ENCODE peak calls at places on chromosomes 2 and 18, in five cellular contexts. One of them, this sample, is unnamed.

GRCh38 chr2:39519886-39520285 is 82.8 kb upstream of the MAP4K3 start:
- DNase-seq in HuH-7.5: no peak
- DNase-seq in NAMALWA: no peak
- DNase-seq in kidney tubule cell: no peak
- DNase-seq in activated CD8-positive, alpha-beta memory T cell treated with anti-CD3 and anti-CD28 coated beads for 48 hours: no peak
- DNase-seq in this sample: no peak

GRCh38 chr18:78908462-78908861 is 71.2 kb upstream of the SALL3 start:
- DNase-seq in kidney tubule cell: no peak
- DNase-seq in NAMALWA: no peak
- DNase-seq in activated CD8-positive, alpha-beta memory T cell treated with anti-CD3 and anti-CD28 coated beads for 48 hours: no peak
- DNase-seq in HuH-7.5: no peak
- DNase-seq in this sample: no peak

GRCh38 chr2:105239924-105240323 is 1.6 kb upstream of the GPR45 start:
- DNase-seq in NAMALWA: no peak
- DNase-seq in activated CD8-positive, alpha-beta memory T cell treated with anti-CD3 and anti-CD28 coated beads for 48 hours: no peak
- DNase-seq in kidney tubule cell: peak
- DNase-seq in HuH-7.5: no peak
- DNase-seq in this sample: no peak

GRCh38 chr2:43086451-43087221 is 139.8 kb downstream of the ZFP36L2 start:
- DNase-seq in activated CD8-positive, alpha-beta memory T cell treated with anti-CD3 and anti-CD28 coated beads for 48 hours: no peak
- DNase-seq in NAMALWA: no peak
- DNase-seq in kidney tubule cell: peak
- DNase-seq in HuH-7.5: no peak
- DNase-seq in this sample: no peak

GRCh38 chr2:85547089-85547858 is 8.3 kb downstream of the MAT2A start:
- DNase-seq in NAMALWA: peak
- DNase-seq in HuH-7.5: no peak
- DNase-seq in activated CD8-positive, alpha-beta memory T cell treated with anti-CD3 and anti-CD28 coated beads for 48 hours: no peak
- DNase-seq in kidney tubule cell: no peak
- DNase-seq in this sample: no peak

GRCh38 chr2:149122521-149122920 is 84.0 kb downstream of the LYPD6B start:
- DNase-seq in kidney tubule cell: no peak
- DNase-seq in HuH-7.5: no peak
- DNase-seq in NAMALWA: no peak
- DNase-seq in activated CD8-positive, alpha-beta memory T cell treated with anti-CD3 and anti-CD28 coated beads for 48 hours: no peak
- DNase-seq in this sample: no peak

GRCh38 chr2:112073875-112074274 is 18.8 kb downstream of the TMEM87B start:
- DNase-seq in activated CD8-positive, alpha-beta memory T cell treated with anti-CD3 and anti-CD28 coated beads for 48 hours: no peak
- DNase-seq in NAMALWA: no peak
- DNase-seq in HuH-7.5: no peak
- DNase-seq in kidney tubule cell: no peak
- DNase-seq in this sample: no peak

GRCh38 chr18:6589979-6590725 is 139.4 kb upstream of the ARHGAP28 start:
- DNase-seq in NAMALWA: no peak
- DNase-seq in activated CD8-positive, alpha-beta memory T cell treated with anti-CD3 and anti-CD28 coated beads for 48 hours: no peak
- DNase-seq in HuH-7.5: no peak
- DNase-seq in kidney tubule cell: no peak
- DNase-seq in this sample: no peak

GRCh38 chr18:8661754-8662573 is 43.4 kb upstream of the MTCL1 start:
- DNase-seq in kidney tubule cell: peak
- DNase-seq in NAMALWA: peak
- DNase-seq in HuH-7.5: no peak
- DNase-seq in activated CD8-positive, alpha-beta memory T cell treated with anti-CD3 and anti-CD28 coated beads for 48 hours: no peak
- DNase-seq in this sample: no peak

GRCh38 chr2:46481541-46482193 is 2.3 kb downstream of the TMEM247 start:
- DNase-seq in kidney tubule cell: peak
- DNase-seq in NAMALWA: no peak
- DNase-seq in activated CD8-positive, alpha-beta memory T cell treated with anti-CD3 and anti-CD28 coated beads for 48 hours: no peak
- DNase-seq in HuH-7.5: no peak
- DNase-seq in this sample: no peak

GRCh38 chr2:112077814-112078213 is 22.7 kb downstream of the TMEM87B start:
- DNase-seq in HuH-7.5: no peak
- DNase-seq in kidney tubule cell: no peak
- DNase-seq in activated CD8-positive, alpha-beta memory T cell treated with anti-CD3 and anti-CD28 coated beads for 48 hours: no peak
- DNase-seq in NAMALWA: no peak
- DNase-seq in this sample: peak

GRCh38 chr18:61096231-61096630 is 237.0 kb upstream of the CDH20 start:
- DNase-seq in kidney tubule cell: peak
- DNase-seq in activated CD8-positive, alpha-beta memory T cell treated with anti-CD3 and anti-CD28 coated beads for 48 hours: no peak
- DNase-seq in HuH-7.5: no peak
- DNase-seq in NAMALWA: no peak
- DNase-seq in this sample: no peak

GRCh38 chr2:100238471-100238870 is 83.8 kb downstream of the LONRF2 start:
- DNase-seq in HuH-7.5: no peak
- DNase-seq in activated CD8-positive, alpha-beta memory T cell treated with anti-CD3 and anti-CD28 coated beads for 48 hours: no peak
- DNase-seq in NAMALWA: no peak
- DNase-seq in kidney tubule cell: no peak
- DNase-seq in this sample: no peak

GRCh38 chr2:11203480-11203879 is 48.2 kb downstream of the SLC66A3 start:
- DNase-seq in HuH-7.5: no peak
- DNase-seq in activated CD8-positive, alpha-beta memory T cell treated with anti-CD3 and anti-CD28 coated beads for 48 hours: no peak
- DNase-seq in kidney tubule cell: peak
- DNase-seq in NAMALWA: no peak
- DNase-seq in this sample: peak

GRCh38 chr2:201959626-201960025 is 74.0 kb upstream of the FZD7 start:
- DNase-seq in activated CD8-positive, alpha-beta memory T cell treated with anti-CD3 and anti-CD28 coated beads for 48 hours: no peak
- DNase-seq in HuH-7.5: no peak
- DNase-seq in NAMALWA: no peak
- DNase-seq in kidney tubule cell: no peak
- DNase-seq in this sample: no peak

GRCh38 chr2:187310696-187311095 is 137.4 kb downstream of the CALCRL start:
- DNase-seq in NAMALWA: no peak
- DNase-seq in kidney tubule cell: peak
- DNase-seq in activated CD8-positive, alpha-beta memory T cell treated with anti-CD3 and anti-CD28 coated beads for 48 hours: no peak
- DNase-seq in HuH-7.5: no peak
- DNase-seq in this sample: no peak

GRCh38 chr18:38847326-38847725 is 1281.7 kb upstream of the CELF4 start:
- DNase-seq in HuH-7.5: no peak
- DNase-seq in kidney tubule cell: no peak
- DNase-seq in activated CD8-positive, alpha-beta memory T cell treated with anti-CD3 and anti-CD28 coated beads for 48 hours: no peak
- DNase-seq in NAMALWA: no peak
- DNase-seq in this sample: no peak

GRCh38 chr2:74526649-74527230 is 709 bp upstream of the DQX1 start:
- DNase-seq in activated CD8-positive, alpha-beta memory T cell treated with anti-CD3 and anti-CD28 coated beads for 48 hours: no peak
- DNase-seq in NAMALWA: no peak
- DNase-seq in kidney tubule cell: no peak
- DNase-seq in HuH-7.5: no peak
- DNase-seq in this sample: no peak

GRCh38 chr2:70527447-70528080 is 26.1 kb downstream of the TGFA start:
- DNase-seq in kidney tubule cell: peak
- DNase-seq in NAMALWA: no peak
- DNase-seq in activated CD8-positive, alpha-beta memory T cell treated with anti-CD3 and anti-CD28 coated beads for 48 hours: no peak
- DNase-seq in HuH-7.5: no peak
- DNase-seq in this sample: no peak

GRCh38 chr18:49934457-49934856 is 121.1 kb upstream of the ACAA2 start:
- DNase-seq in HuH-7.5: no peak
- DNase-seq in kidney tubule cell: peak
- DNase-seq in NAMALWA: no peak
- DNase-seq in activated CD8-positive, alpha-beta memory T cell treated with anti-CD3 and anti-CD28 coated beads for 48 hours: no peak
- DNase-seq in this sample: no peak

GRCh38 chr2:147845608-147846002 is 776 bp downstream of the ACVR2A start:
- DNase-seq in kidney tubule cell: peak
- DNase-seq in activated CD8-positive, alpha-beta memory T cell treated with anti-CD3 and anti-CD28 coated beads for 48 hours: no peak
- DNase-seq in NAMALWA: no peak
- DNase-seq in HuH-7.5: no peak
- DNase-seq in this sample: no peak

GRCh38 chr2:54122939-54123338 is 7.5 kb downstream of the ACYP2 start:
- DNase-seq in HuH-7.5: no peak
- DNase-seq in activated CD8-positive, alpha-beta memory T cell treated with anti-CD3 and anti-CD28 coated beads for 48 hours: no peak
- DNase-seq in NAMALWA: no peak
- DNase-seq in kidney tubule cell: peak
- DNase-seq in this sample: no peak

GRCh38 chr2:111190816-111191540 is 70.3 kb downstream of the BCL2L11 start:
- DNase-seq in NAMALWA: no peak
- DNase-seq in kidney tubule cell: no peak
- DNase-seq in activated CD8-positive, alpha-beta memory T cell treated with anti-CD3 and anti-CD28 coated beads for 48 hours: no peak
- DNase-seq in HuH-7.5: no peak
- DNase-seq in this sample: no peak

GRCh38 chr2:64311191-64311910 is 142.6 kb upstream of the LGALSL start:
- DNase-seq in activated CD8-positive, alpha-beta memory T cell treated with anti-CD3 and anti-CD28 coated beads for 48 hours: no peak
- DNase-seq in HuH-7.5: no peak
- DNase-seq in kidney tubule cell: no peak
- DNase-seq in NAMALWA: no peak
- DNase-seq in this sample: no peak

GRCh38 chr2:128494640-128495321 is 176.1 kb upstream of the HS6ST1 start:
- DNase-seq in kidney tubule cell: no peak
- DNase-seq in HuH-7.5: no peak
- DNase-seq in NAMALWA: no peak
- DNase-seq in activated CD8-positive, alpha-beta memory T cell treated with anti-CD3 and anti-CD28 coated beads for 48 hours: no peak
- DNase-seq in this sample: no peak

GRCh38 chr2:11329759-11330158 is 14.7 kb downstream of the ROCK2 start:
- DNase-seq in HuH-7.5: no peak
- DNase-seq in activated CD8-positive, alpha-beta memory T cell treated with anti-CD3 and anti-CD28 coated beads for 48 hours: no peak
- DNase-seq in kidney tubule cell: no peak
- DNase-seq in NAMALWA: no peak
- DNase-seq in this sample: no peak

GRCh38 chr2:130966149-130967019 is 126.9 kb downstream of the FAM168B start:
- DNase-seq in HuH-7.5: no peak
- DNase-seq in kidney tubule cell: no peak
- DNase-seq in NAMALWA: no peak
- DNase-seq in activated CD8-positive, alpha-beta memory T cell treated with anti-CD3 and anti-CD28 coated beads for 48 hours: no peak
- DNase-seq in this sample: no peak

GRCh38 chr18:32324173-32324572 is 134.3 kb downstream of the MEP1B start:
- DNase-seq in HuH-7.5: no peak
- DNase-seq in activated CD8-positive, alpha-beta memory T cell treated with anti-CD3 and anti-CD28 coated beads for 48 hours: no peak
- DNase-seq in kidney tubule cell: no peak
- DNase-seq in NAMALWA: no peak
- DNase-seq in this sample: no peak

GRCh38 chr2:54866868-54867267 is 143.4 kb downstream of the EML6 start:
- DNase-seq in kidney tubule cell: no peak
- DNase-seq in HuH-7.5: no peak
- DNase-seq in NAMALWA: peak
- DNase-seq in activated CD8-positive, alpha-beta memory T cell treated with anti-CD3 and anti-CD28 coated beads for 48 hours: no peak
- DNase-seq in this sample: no peak

GRCh38 chr2:101688266-101688665 is 9.2 kb upstream of the MAP4K4 start:
- DNase-seq in kidney tubule cell: no peak
- DNase-seq in HuH-7.5: no peak
- DNase-seq in NAMALWA: no peak
- DNase-seq in activated CD8-positive, alpha-beta memory T cell treated with anti-CD3 and anti-CD28 coated beads for 48 hours: no peak
- DNase-seq in this sample: no peak

GRCh38 chr18:55477537-55478300 is 110.3 kb downstream of the TCF4 start:
- DNase-seq in activated CD8-positive, alpha-beta memory T cell treated with anti-CD3 and anti-CD28 coated beads for 48 hours: no peak
- DNase-seq in kidney tubule cell: peak
- DNase-seq in NAMALWA: peak
- DNase-seq in HuH-7.5: no peak
- DNase-seq in this sample: peak

GRCh38 chr2:207165121-207166038 is at the start of gene KLF7:
- DNase-seq in HuH-7.5: peak
- DNase-seq in kidney tubule cell: peak
- DNase-seq in activated CD8-positive, alpha-beta memory T cell treated with anti-CD3 and anti-CD28 coated beads for 48 hours: no peak
- DNase-seq in NAMALWA: no peak
- DNase-seq in this sample: no peak

GRCh38 chr2:239465017-239466001 is 64.5 kb upstream of the HDAC4 start:
- DNase-seq in kidney tubule cell: peak
- DNase-seq in NAMALWA: peak
- DNase-seq in activated CD8-positive, alpha-beta memory T cell treated with anti-CD3 and anti-CD28 coated beads for 48 hours: no peak
- DNase-seq in HuH-7.5: no peak
- DNase-seq in this sample: peak

GRCh38 chr2:150013011-150013410 is 425.4 kb upstream of the MMADHC start:
- DNase-seq in NAMALWA: no peak
- DNase-seq in activated CD8-positive, alpha-beta memory T cell treated with anti-CD3 and anti-CD28 coated beads for 48 hours: no peak
- DNase-seq in HuH-7.5: no peak
- DNase-seq in kidney tubule cell: no peak
- DNase-seq in this sample: no peak

This sample was measured in SK-MEL-5.